ENCODE peak calls at places on chromosome 9, in four cellular contexts. S is K562, A is GM12878, D is H1. G is an unnamed sample.

GRCh38 chr9:125475385-125475784 is 213.8 kb downstream of the GAPVD1 start:
- DNase-seq in S (no peak), A (no peak), D (no peak), G (no peak)

GRCh38 chr9:131667576-131667975 is 72.3 kb downstream of the RAPGEF1 start:
- DNase-seq in S (no peak), A (no peak), D (no peak), G (no peak)

GRCh38 chr9:78358329-78359051 is 61.6 kb downstream of the PSAT1 start:
- DNase-seq in S (no peak), A (no peak), D (no peak), G (no peak)

GRCh38 chr9:27865031-27865438 is 291.8 kb upstream of the C9orf72 start:
- DNase-seq in S (no peak), A (no peak), D (no peak), G (no peak)

GRCh38 chr9:99253134-99253533 is 31.1 kb downstream of the SEC61B start:
- DNase-seq in S (no peak), A (peak), D (no peak), G (no peak)

GRCh38 chr9:79694676-79695400 is 123.1 kb downstream of the TLE4 start:
- DNase-seq in S (no peak), A (no peak), D (peak), G (no peak)

GRCh38 chr9:114037961-114038723 is 40.0 kb downstream of the AMBP start:
- DNase-seq in S (no peak), A (no peak), D (peak), G (no peak)

GRCh38 chr9:97305501-97306298 is 1.8 kb upstream of the CCDC180 start:
- DNase-seq in S (no peak), A (no peak), D (no peak), G (no peak)

GRCh38 chr9:17018540-17019196 is 116.2 kb upstream of the CNTLN start:
- DNase-seq in S (no peak), A (no peak), D (no peak), G (no peak)

GRCh38 chr9:104351726-104352125 is 152.3 kb upstream of the OR13F1 start:
- DNase-seq in S (no peak), A (no peak), D (no peak), G (no peak)

GRCh38 chr9:104342552-104342951 is 161.5 kb upstream of the OR13F1 start:
- DNase-seq in S (no peak), A (no peak), D (no peak), G (no peak)

GRCh38 chr9:104346645-104347175 is 157.4 kb upstream of the OR13F1 start:
- DNase-seq in S (no peak), A (no peak), D (no peak), G (no peak)
- TF ChIP-seq BRCA1 in S (no peak), A (no peak), D (no peak), G (no peak)

DNA sequence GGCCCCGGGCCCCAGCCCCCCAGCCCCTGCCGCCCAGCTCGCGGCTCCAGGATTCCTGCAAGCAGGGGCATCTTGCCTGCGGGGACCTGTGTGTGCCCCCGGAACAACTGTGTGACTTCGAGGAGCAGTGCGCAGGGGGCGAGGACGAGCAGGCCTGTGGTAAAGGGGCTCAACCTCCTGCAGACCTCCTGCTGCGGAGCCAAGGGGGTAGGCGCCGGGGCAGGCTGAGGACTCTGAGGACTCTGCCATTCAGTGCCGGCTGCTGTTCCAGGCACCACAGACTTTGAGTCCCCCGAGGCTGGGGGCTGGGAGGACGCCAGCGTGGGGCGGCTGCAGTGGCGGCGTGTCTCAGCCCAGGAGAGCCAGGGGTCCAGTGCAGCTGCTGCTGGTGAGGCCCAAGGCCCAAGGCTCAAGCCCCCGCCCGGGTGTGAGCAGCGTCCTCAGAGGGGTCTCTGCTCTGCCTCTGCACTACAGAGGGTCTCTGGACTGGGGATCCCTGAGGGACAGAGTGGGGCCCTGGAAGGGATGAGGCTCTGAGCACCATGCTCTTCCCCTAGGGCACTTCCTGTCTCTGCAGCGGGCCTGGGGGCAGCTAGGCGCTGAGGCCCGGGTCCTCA is 3.4 kb downstream of the MAMDC4 start:
- DNase-seq in S (no peak), A (no peak), D (no peak), G (no peak)
- TF ChIP-seq BRCA1 in S (no peak), A (no peak), D (no peak), G (no peak)

DNA sequence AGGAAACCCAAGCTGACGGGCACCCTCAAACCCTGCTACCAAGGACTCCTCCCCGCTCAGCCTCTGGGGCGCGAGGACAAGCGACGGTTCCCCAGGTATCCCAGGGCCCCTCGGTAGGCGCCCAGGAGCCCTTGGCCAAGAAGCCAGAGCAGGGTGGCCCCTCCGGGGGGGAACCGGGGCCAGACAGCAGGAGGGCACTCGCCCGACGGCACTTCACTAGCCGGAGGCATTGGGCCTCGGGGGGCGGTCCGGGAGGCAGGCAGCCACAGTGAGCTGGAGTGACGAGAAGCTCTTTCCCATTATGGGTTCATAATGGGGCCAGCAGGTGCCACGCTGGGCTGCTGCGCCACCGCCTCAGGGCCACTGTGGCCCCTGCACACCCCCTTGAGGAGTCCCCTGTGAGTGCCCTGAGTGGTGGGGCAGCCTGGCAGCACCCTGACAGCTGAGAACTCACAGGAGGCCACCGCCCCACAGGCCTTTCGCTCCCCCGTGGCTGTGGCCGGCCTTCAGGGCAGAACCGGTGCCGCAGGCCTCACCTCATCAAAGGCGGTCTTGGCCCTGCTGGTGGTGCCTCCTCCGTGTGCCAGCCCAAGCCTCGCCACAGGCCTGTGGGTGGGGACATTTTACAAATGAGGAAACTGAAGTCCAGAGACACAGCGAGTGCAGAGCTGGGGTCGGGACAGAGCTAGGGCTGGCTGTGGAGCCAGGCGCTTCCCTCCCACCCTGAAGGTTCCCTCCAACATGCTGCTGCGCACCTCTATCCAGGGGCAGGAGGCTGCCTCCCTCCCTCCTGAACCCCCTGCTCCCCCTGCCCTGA is 68.7 kb downstream of the PSMB7 start:
- DNase-seq in S (no peak), A (no peak), D (no peak), G (no peak)
- TF ChIP-seq BRCA1 in S (no peak), A (no peak), D (no peak), G (no peak)

GRCh38 chr9:121670447-121670846 is 19.0 kb downstream of the DAB2IP start:
- DNase-seq in S (no peak), A (no peak), D (no peak), G (no peak)
- TF ChIP-seq BRCA1 in S (no peak), A (no peak), D (no peak), G (no peak)

GRCh38 chr9:108779506-108779905 is 76.3 kb downstream of the ACTL7B start:
- DNase-seq in S (no peak), A (no peak), D (no peak), G (no peak)

GRCh38 chr9:108775901-108776306 is 79.9 kb downstream of the ACTL7B start:
- DNase-seq in S (no peak), A (no peak), D (no peak), G (peak)

GRCh38 chr9:108780949-108781734 is 74.6 kb downstream of the ACTL7B start:
- DNase-seq in S (no peak), A (no peak), D (no peak), G (no peak)

DNA sequence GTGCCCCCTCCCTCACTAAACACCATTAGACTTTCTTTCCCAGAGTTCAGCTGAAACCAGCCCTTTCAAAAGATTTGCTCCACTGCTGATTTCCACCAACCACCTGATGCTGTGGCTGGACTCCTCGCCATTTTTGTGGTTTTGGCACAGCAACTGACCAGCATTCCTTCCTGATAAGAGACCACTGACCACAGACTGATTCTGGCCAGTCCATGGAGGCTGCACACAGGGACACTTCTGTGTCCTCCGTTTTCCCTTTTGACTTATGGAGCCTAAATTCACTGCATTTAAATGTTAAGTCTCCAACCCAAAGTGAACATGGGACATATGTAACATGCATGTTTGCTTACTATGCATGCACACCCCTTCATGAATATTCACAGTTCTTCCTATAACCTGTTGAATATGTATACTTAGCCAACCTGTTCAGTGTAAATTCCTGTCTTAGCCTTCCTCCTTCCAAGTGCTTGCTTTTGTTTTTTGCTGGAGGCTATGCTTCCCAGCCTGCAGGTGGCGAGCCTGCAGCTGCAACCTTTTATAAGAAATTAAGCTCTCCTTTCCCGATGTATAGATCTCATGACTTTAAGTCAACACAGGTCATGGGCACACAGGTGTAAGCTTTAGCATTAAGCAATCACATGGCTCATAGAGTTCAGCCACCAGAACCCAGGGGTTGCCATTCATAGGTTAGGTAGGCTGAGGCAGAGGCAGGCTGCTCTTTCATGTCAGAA is 78.7 kb downstream of the ACTL7B start:
- DNase-seq in S (no peak), A (no peak), D (no peak), G (peak)
- TF ChIP-seq BRCA1 in S (no peak), A (no peak), D (no peak), G (no peak)

GRCh38 chr9:35839926-35840325 is 10.9 kb downstream of the TMEM8B start:
- DNase-seq in S (no peak), A (no peak), D (no peak), G (no peak)
- TF ChIP-seq BRCA1 in S (no peak), A (no peak), D (no peak), G (no peak)

DNA sequence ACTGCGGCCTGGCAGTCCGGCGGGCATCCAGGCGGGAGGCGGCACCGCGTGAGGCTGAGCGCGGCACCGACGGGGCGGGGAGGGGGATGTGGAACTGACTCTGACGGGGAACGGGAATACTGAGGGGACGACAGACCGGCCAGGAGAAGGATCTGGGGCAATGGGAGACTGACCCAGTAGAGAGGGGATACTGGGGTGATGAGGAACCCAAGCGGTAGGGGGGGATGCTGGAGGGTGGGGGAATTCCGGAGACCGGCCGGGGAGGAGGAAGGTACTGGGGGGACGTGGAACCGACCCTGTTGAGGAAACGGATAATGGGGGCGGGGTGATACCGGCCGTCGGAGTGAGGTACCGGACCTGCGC is 423 bp downstream of the IPPK start:
- DNase-seq in S (peak), A (no peak), D (no peak), G (no peak)
- TF ChIP-seq BRCA1 in S (no peak), A (no peak), D (no peak), G (no peak)

DNA sequence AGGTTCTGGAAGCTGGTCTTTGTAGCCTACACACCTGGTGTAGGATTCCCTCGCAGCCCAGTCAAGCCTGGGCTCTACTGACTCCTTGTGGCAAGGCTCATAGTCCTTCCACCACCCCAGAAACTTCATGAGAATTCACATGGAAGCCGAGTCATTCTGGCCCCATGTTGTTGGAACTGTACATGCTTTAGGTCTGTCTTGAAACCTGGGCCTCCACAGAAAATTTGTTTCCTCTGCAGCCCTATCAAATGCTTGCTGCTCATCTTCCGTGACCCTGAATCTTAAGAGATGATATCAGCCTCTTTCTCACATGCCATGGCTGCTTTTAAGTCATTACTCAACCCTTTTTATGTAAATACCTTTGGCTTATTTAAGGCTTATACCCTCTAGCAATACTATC is 113.4 kb upstream of the GRHPR start:
- DNase-seq in S (peak), A (no peak), D (peak), G (peak)
- TF ChIP-seq BRCA1 in S (no peak), A (no peak), D (no peak), G (no peak)

GRCh38 chr9:130532426-130532825 is 47.0 kb upstream of the FUBP3 start:
- DNase-seq in S (no peak), A (no peak), D (no peak), G (no peak)
- TF ChIP-seq BRCA1 in S (no peak), A (no peak), D (no peak), G (no peak)

DNA sequence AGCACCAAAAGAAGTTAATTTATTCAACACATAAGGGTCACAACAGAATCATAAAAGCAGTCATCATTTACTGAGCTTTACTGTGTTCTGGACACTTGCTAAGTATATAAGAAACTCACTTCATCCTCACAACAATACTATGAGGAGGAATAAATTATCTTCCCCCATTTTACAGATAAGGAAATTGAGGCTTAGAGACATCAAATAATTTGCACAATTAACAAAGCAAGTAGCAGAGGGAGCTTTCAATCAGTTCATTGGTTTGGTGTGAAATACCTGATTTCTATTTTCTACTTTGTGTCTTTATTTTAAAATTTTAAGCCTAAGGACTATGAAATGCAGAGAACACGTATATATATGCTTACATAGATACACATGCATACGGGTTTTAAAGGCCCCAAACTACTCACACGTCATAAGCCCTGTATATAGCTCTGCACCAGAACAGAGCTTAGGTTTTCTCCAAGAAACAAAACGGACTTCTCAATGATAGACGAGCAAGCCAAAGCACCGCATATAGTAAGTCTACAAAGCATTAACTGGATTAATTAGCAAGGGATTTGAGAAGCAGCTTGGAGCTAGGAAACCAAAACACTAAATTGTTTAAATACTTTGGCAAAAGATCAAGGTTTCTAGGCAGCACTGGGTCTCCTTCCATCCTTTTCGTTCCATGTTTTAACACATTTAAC is 95.6 kb downstream of the DENND1A start:
- DNase-seq in S (no peak), A (no peak), D (no peak), G (no peak)
- TF ChIP-seq BRCA1 in S (no peak), A (no peak), D (no peak), G (no peak)

G was measured in HepG2.